ENCODE peak calls at places on chromosome 7, in six cellular contexts. One of them, this sample, is unnamed.

GRCh38 chr7:92997719-92998118 is 120.1 kb downstream of the SAMD9 start:
- DNase-seq in fibroblast of pulmonary artery: no peak
- DNase-seq in fibroblast of lung: no peak
- DNase-seq in sigmoid colon: no peak
- DNase-seq in neural progenitor cell: no peak
- DNase-seq in OCI-LY7: no peak
- DNase-seq in this sample: no peak

GRCh38 chr7:31747553-31747952 is 60.5 kb downstream of the PPP1R17 start:
- DNase-seq in sigmoid colon: no peak
- DNase-seq in fibroblast of pulmonary artery: no peak
- DNase-seq in OCI-LY7: no peak
- DNase-seq in neural progenitor cell: no peak
- DNase-seq in fibroblast of lung: no peak
- DNase-seq in this sample: peak; percentile 7

GRCh38 chr7:25359471-25360059 is 131.3 kb upstream of the NPVF start:
- DNase-seq in fibroblast of pulmonary artery: no peak
- DNase-seq in fibroblast of lung: peak; percentile 2
- DNase-seq in OCI-LY7: no peak
- DNase-seq in neural progenitor cell: peak; percentile 4
- DNase-seq in sigmoid colon: no peak
- DNase-seq in this sample: no peak

GRCh38 chr7:91264083-91264923 is at the start of gene FZD1:
- DNase-seq in sigmoid colon: peak; percentile 98
- DNase-seq in neural progenitor cell: peak; percentile 99
- DNase-seq in fibroblast of lung: peak; percentile 99
- DNase-seq in OCI-LY7: peak; percentile 94
- DNase-seq in fibroblast of pulmonary artery: peak; percentile 98
- DNase-seq in this sample: peak; percentile 94

GRCh38 chr7:129493555-129493954 is 8.8 kb upstream of the SMKR1 start:
- DNase-seq in neural progenitor cell: no peak
- DNase-seq in fibroblast of lung: peak; percentile 38
- DNase-seq in OCI-LY7: no peak
- DNase-seq in fibroblast of pulmonary artery: peak; percentile 31
- DNase-seq in sigmoid colon: no peak
- DNase-seq in this sample: no peak

GRCh38 chr7:92633211-92633906 is 43.2 kb upstream of the FAM133B start:
- DNase-seq in fibroblast of pulmonary artery: peak; percentile 94
- DNase-seq in neural progenitor cell: no peak
- DNase-seq in fibroblast of lung: peak; percentile 94
- DNase-seq in OCI-LY7: no peak
- DNase-seq in sigmoid colon: no peak
- DNase-seq in this sample: peak; percentile 50

GRCh38 chr7:136868496-136869005 is at the start of gene CHRM2:
- DNase-seq in fibroblast of pulmonary artery: peak; percentile 25
- DNase-seq in fibroblast of lung: peak; percentile 60
- DNase-seq in OCI-LY7: no peak
- DNase-seq in sigmoid colon: peak; percentile 64
- DNase-seq in neural progenitor cell: peak; percentile 64
- DNase-seq in this sample: no peak

GRCh38 chr7:157617401-157617800 is 280.6 kb downstream of the DNAJB6 start:
- DNase-seq in fibroblast of lung: no peak
- DNase-seq in OCI-LY7: no peak
- DNase-seq in fibroblast of pulmonary artery: no peak
- DNase-seq in neural progenitor cell: no peak
- DNase-seq in sigmoid colon: no peak
- DNase-seq in this sample: no peak

GRCh38 chr7:90326500-90326899 is 5.4 kb upstream of the FAM237B start:
- DNase-seq in neural progenitor cell: no peak
- DNase-seq in fibroblast of lung: no peak
- DNase-seq in fibroblast of pulmonary artery: no peak
- DNase-seq in sigmoid colon: no peak
- DNase-seq in OCI-LY7: no peak
- DNase-seq in this sample: no peak

GRCh38 chr7:86788948-86789347 is 145.2 kb downstream of the GRM3 start:
- DNase-seq in fibroblast of lung: no peak
- DNase-seq in fibroblast of pulmonary artery: no peak
- DNase-seq in sigmoid colon: no peak
- DNase-seq in neural progenitor cell: no peak
- DNase-seq in OCI-LY7: no peak
- DNase-seq in this sample: no peak

GRCh38 chr7:47350425-47350824 is 231.5 kb downstream of the TNS3 start:
- DNase-seq in fibroblast of lung: no peak
- DNase-seq in neural progenitor cell: no peak
- DNase-seq in OCI-LY7: no peak
- DNase-seq in sigmoid colon: no peak
- DNase-seq in fibroblast of pulmonary artery: no peak
- DNase-seq in this sample: no peak

GRCh38 chr7:38169862-38170261 is 8.2 kb upstream of the STARD3NL start:
- DNase-seq in fibroblast of pulmonary artery: peak; percentile 49
- DNase-seq in sigmoid colon: peak; percentile 73
- DNase-seq in fibroblast of lung: peak; percentile 95
- DNase-seq in OCI-LY7: no peak
- DNase-seq in neural progenitor cell: no peak
- DNase-seq in this sample: no peak

GRCh38 chr7:100432053-100432452 is 2.4 kb downstream of the MEPCE start:
- DNase-seq in sigmoid colon: no peak
- DNase-seq in fibroblast of lung: no peak
- DNase-seq in neural progenitor cell: no peak
- DNase-seq in fibroblast of pulmonary artery: no peak
- DNase-seq in OCI-LY7: no peak
- DNase-seq in this sample: no peak
- H3K4me3 ChIP-seq in sigmoid colon: no peak overlapping the region
- H3K4me3 ChIP-seq in fibroblast of lung: peak overlapping the region; percentile 76
- H3K4me3 ChIP-seq in neural progenitor cell: peak overlapping the region; percentile 71
- H3K4me3 ChIP-seq in fibroblast of pulmonary artery: peak overlapping the region; percentile 74
- H3K4me3 ChIP-seq in OCI-LY7: peak overlapping the region; percentile 91
- H3K4me3 ChIP-seq in this sample: no peak overlapping the region

GRCh38 chr7:101813414-101814019 is 3.9 kb upstream of the CUX1 start:
- DNase-seq in fibroblast of pulmonary artery: no peak
- DNase-seq in fibroblast of lung: no peak
- DNase-seq in sigmoid colon: peak; percentile 22
- DNase-seq in OCI-LY7: peak; percentile 43
- DNase-seq in neural progenitor cell: no peak
- DNase-seq in this sample: no peak

GRCh38 chr7:101814996-101815825 is 2.2 kb upstream of the CUX1 start:
- DNase-seq in fibroblast of lung: peak; percentile 25
- DNase-seq in neural progenitor cell: peak; percentile 56
- DNase-seq in sigmoid colon: peak; percentile 71
- DNase-seq in fibroblast of pulmonary artery: no peak
- DNase-seq in OCI-LY7: peak; percentile 82
- DNase-seq in this sample: peak; percentile 77

GRCh38 chr7:101815826-101816488 is 1.5 kb upstream of the CUX1 start:
- DNase-seq in neural progenitor cell: peak; percentile 95
- DNase-seq in fibroblast of lung: peak; percentile 80
- DNase-seq in OCI-LY7: peak; percentile 90
- DNase-seq in fibroblast of pulmonary artery: peak; percentile 83
- DNase-seq in sigmoid colon: peak; percentile 86
- DNase-seq in this sample: peak; percentile 83

GRCh38 chr7:101812595-101812994 is 4.8 kb upstream of the CUX1 start:
- DNase-seq in fibroblast of pulmonary artery: no peak
- DNase-seq in neural progenitor cell: no peak
- DNase-seq in OCI-LY7: no peak
- DNase-seq in fibroblast of lung: no peak
- DNase-seq in sigmoid colon: no peak
- DNase-seq in this sample: no peak

GRCh38 chr7:101814081-101814995 is 3.1 kb upstream of the CUX1 start:
- DNase-seq in fibroblast of pulmonary artery: peak; percentile 54
- DNase-seq in neural progenitor cell: peak; percentile 92
- DNase-seq in OCI-LY7: peak; percentile 87
- DNase-seq in fibroblast of lung: peak; percentile 55
- DNase-seq in sigmoid colon: peak; percentile 77
- DNase-seq in this sample: peak; percentile 78
- TF ChIP-seq CTCF in fibroblast of pulmonary artery: no peak
- TF ChIP-seq CTCF in neural progenitor cell: peak; percentile 60
- TF ChIP-seq CTCF in OCI-LY7: peak; percentile 73
- TF ChIP-seq CTCF in fibroblast of lung: no peak
- TF ChIP-seq CTCF in sigmoid colon: peak; percentile 13
- TF ChIP-seq CTCF in this sample: peak; percentile 52

GRCh38 chr7:21500117-21500516 is 42.7 kb upstream of the DNAH11 start:
- DNase-seq in fibroblast of pulmonary artery: no peak
- DNase-seq in neural progenitor cell: no peak
- DNase-seq in fibroblast of lung: no peak
- DNase-seq in OCI-LY7: no peak
- DNase-seq in sigmoid colon: no peak
- DNase-seq in this sample: no peak
- H3K4me3 ChIP-seq in fibroblast of pulmonary artery: no peak overlapping the region
- H3K4me3 ChIP-seq in neural progenitor cell: no peak overlapping the region
- H3K4me3 ChIP-seq in fibroblast of lung: no peak overlapping the region
- H3K4me3 ChIP-seq in OCI-LY7: no peak overlapping the region
- H3K4me3 ChIP-seq in sigmoid colon: no peak overlapping the region
- H3K4me3 ChIP-seq in this sample: no peak overlapping the region

DNA sequence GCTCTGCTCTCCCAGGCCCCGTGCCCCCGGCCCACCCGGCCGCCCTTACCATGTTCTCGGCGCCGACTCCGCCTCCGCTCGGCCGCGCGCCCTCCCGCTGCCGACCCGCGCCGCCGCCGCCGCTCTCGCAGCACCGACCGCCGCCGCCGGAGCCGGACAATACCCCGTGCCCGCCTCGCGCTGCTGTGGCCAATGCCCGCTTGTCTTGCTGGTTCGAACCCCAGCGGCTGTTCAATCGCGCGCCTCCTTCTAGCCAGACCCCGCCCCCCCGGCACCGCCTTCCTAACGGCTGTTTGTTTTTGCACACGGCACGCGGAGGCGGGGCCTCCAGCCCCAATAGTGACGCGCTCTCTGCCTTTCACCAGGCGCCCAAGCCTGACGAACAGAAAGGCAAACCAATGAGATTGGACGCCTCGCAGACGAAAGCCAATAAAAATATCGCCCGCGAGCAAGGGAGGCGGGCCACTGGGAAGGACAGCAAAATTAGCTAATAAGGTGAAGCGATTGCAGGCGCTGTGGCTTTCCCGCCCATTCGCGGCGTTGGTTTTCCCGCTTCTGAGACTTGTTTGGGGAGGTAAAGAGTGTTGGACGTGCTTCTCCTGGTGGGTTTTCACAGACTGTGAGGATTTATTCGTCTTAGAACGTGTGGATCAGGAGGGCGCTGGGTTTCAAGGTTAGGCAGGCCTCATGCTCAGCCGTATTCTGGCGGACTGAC is at the start of gene H2AZ2:
- DNase-seq in OCI-LY7: peak; percentile 100
- DNase-seq in fibroblast of pulmonary artery: peak; percentile 100
- DNase-seq in fibroblast of lung: peak; percentile 100
- DNase-seq in neural progenitor cell: peak; percentile 100
- DNase-seq in sigmoid colon: peak; percentile 100
- DNase-seq in this sample: peak; percentile 100
- TF ChIP-seq CTCF in OCI-LY7: peak; percentile 52
- TF ChIP-seq CTCF in fibroblast of pulmonary artery: no peak
- TF ChIP-seq CTCF in fibroblast of lung: no peak
- TF ChIP-seq CTCF in neural progenitor cell: peak; percentile 4
- TF ChIP-seq CTCF in sigmoid colon: no peak
- TF ChIP-seq CTCF in this sample: no peak

GRCh38 chr7:29561271-29561670 is 2.4 kb upstream of the PRR15 start:
- DNase-seq in fibroblast of lung: no peak
- DNase-seq in sigmoid colon: no peak
- DNase-seq in fibroblast of pulmonary artery: no peak
- DNase-seq in neural progenitor cell: no peak
- DNase-seq in OCI-LY7: no peak
- DNase-seq in this sample: no peak

GRCh38 chr7:29563590-29564454 is at the start of gene PRR15:
- DNase-seq in neural progenitor cell: peak; percentile 81
- DNase-seq in fibroblast of lung: no peak
- DNase-seq in OCI-LY7: no peak
- DNase-seq in fibroblast of pulmonary artery: peak; percentile 52
- DNase-seq in sigmoid colon: peak; percentile 63
- DNase-seq in this sample: peak; percentile 93

GRCh38 chr7:29565186-29565540 is 1.5 kb downstream of the PRR15 start:
- DNase-seq in fibroblast of lung: peak; percentile 27
- DNase-seq in neural progenitor cell: no peak
- DNase-seq in sigmoid colon: no peak
- DNase-seq in fibroblast of pulmonary artery: no peak
- DNase-seq in OCI-LY7: no peak
- DNase-seq in this sample: no peak

GRCh38 chr7:29564455-29565185 is 985 bp downstream of the PRR15 start:
- DNase-seq in OCI-LY7: no peak
- DNase-seq in neural progenitor cell: peak; percentile 70
- DNase-seq in sigmoid colon: peak; percentile 73
- DNase-seq in fibroblast of lung: peak; percentile 36
- DNase-seq in fibroblast of pulmonary artery: peak; percentile 80
- DNase-seq in this sample: peak; percentile 82

DNA sequence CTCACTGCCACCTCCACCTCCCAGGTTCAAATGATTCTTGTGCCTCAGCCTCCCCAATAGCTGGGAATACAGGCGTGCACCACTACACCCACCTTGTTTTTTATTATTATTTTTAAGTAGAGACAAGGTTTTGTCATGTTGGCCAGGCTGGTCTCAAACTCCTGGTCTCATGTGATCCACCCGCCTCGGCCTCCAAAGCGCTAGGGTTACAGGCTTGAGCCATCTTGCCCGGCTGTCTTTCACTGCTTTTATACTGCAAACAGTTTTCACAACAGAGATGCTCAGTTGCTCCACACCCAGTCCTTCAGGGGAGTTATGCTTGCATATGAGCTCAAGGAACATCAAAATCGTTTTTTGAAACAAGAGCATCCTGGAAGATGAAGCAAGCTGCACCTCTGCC is 1.3 kb upstream of the PRR15 start:
- DNase-seq in fibroblast of lung: no peak
- DNase-seq in fibroblast of pulmonary artery: no peak
- DNase-seq in neural progenitor cell: no peak
- DNase-seq in sigmoid colon: no peak
- DNase-seq in OCI-LY7: no peak
- DNase-seq in this sample: no peak
- H3K4me3 ChIP-seq in fibroblast of lung: no peak overlapping the region
- H3K4me3 ChIP-seq in fibroblast of pulmonary artery: peak overlapping the region; percentile 57
- H3K4me3 ChIP-seq in neural progenitor cell: peak overlapping the region; percentile 58
- H3K4me3 ChIP-seq in sigmoid colon: no peak overlapping the region
- H3K4me3 ChIP-seq in OCI-LY7: no peak overlapping the region
- H3K4me3 ChIP-seq in this sample: no peak overlapping the region

DNA sequence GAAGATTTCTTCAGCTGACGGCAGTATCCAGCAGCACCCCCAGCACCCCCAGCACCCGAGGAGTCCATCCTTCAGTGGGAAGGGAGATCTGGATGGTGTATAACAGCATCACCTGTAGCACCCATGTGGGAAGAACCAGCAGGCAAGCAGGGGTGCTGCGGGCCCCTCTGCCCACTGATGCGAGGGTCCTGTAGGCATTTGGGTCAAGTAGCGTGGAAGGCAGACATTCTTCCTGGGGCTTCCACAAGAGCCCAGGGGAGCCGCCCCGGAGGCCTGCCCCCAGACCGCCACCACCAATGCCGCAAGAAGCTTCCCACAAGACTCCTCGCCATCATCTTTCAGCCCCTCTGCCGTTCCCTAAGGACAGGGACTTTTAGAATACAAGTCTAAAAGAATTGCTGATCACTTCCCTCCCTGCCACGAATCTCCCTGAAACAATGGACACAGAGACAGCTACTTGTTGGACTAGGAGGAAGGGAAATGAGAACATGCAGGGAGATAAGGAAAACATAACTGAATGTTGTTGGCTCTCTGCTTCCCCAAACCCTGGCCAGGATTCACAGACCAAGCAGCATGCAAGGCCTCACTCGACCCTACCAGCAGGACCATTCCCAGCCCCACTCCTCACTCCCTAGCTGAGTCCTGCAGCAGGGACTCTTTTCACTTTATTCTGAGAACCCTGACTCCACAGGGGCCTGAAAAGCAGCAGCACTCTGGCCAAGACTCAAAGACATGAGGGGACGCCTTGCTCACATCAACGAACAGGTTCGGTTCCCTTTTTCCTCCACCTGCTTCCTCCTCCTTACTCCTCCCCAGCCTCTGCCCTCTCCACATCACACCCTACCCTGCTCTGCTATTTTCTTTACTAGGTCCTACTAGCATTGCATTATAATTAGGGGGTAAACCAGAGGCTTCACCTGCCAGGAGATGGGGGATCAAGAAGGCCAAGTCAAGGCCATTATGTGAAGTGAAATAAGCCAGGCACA is 164.5 kb downstream of the HERPUD2 start:
- DNase-seq in neural progenitor cell: no peak
- DNase-seq in OCI-LY7: peak; percentile 13
- DNase-seq in fibroblast of lung: no peak
- DNase-seq in fibroblast of pulmonary artery: peak; percentile 30
- DNase-seq in sigmoid colon: no peak
- DNase-seq in this sample: no peak
- TF ChIP-seq CTCF in neural progenitor cell: no peak
- TF ChIP-seq CTCF in OCI-LY7: no peak
- TF ChIP-seq CTCF in fibroblast of lung: no peak
- TF ChIP-seq CTCF in fibroblast of pulmonary artery: no peak
- TF ChIP-seq CTCF in sigmoid colon: no peak
- TF ChIP-seq CTCF in this sample: no peak